ENCODE peak calls at places on chromosomes 6 and 20, in seven cellular contexts. L, F, N, I, U, K and J are unnamed samples. For H3K4me1, the result is how much of the 10 kb centered on the place peaks cover.

GRCh38 chr20:47428851-47429336 is 72.4 kb upstream of the ZMYND8 start:
- DNase-seq in L (no peak), F (no peak), K (no peak), N (no peak), I (no peak), U (no peak), J (no peak)

GRCh38 chr20:11912013-11912663 is 5.6 kb upstream of the BTBD3 start:
- DNase-seq in F (no peak), I (no peak), N (no peak), K (no peak), L (no peak), U (no peak), J (no peak)

GRCh38 chr6:87808005-87808757 is 106.1 kb upstream of the AKIRIN2 start:
- DNase-seq in F (no peak), U (no peak), K (no peak), L (no peak), N (no peak), I (no peak), J (peak)

GRCh38 chr20:1845701-1846100 is 49.5 kb upstream of the SIRPA start:
- DNase-seq in U (no peak), L (no peak), N (no peak), I (no peak), K (no peak), F (no peak), J (no peak)

GRCh38 chr6:22828179-22829062 is 259.1 kb downstream of the HDGFL1 start:
- DNase-seq in I (no peak), L (no peak), U (peak), K (peak), N (no peak), F (peak), J (peak)

GRCh38 chr6:4351506-4351852 is 216.1 kb upstream of the ECI2 start:
- DNase-seq in U (no peak), N (no peak), F (no peak), I (no peak), L (no peak), K (no peak), J (no peak)

GRCh38 chr6:52611833-52612232 is 35.0 kb upstream of the TRAM2 start:
- DNase-seq in I (no peak), U (no peak), N (no peak), F (no peak), K (no peak), L (no peak), J (no peak)

GRCh38 chr6:85285146-85285545 is 164.7 kb upstream of the NT5E start:
- DNase-seq in K (no peak), L (no peak), F (no peak), N (no peak), U (no peak), I (no peak), J (no peak)

GRCh38 chr6:152975204-152975915 is 7.5 kb downstream of the FBXO5 start:
- DNase-seq in K (no peak), F (no peak), N (no peak), L (no peak), U (no peak), I (no peak), J (no peak)

GRCh38 chr20:62522748-62523396 is 47.1 kb upstream of the GATA5 start:
- DNase-seq in U (no peak), K (no peak), L (no peak), N (no peak), F (no peak), I (no peak), J (no peak)

GRCh38 chr20:23048283-23049200 is 930 bp downstream of the THBD start:
- DNase-seq in N (peak), U (peak), K (peak), L (peak), F (peak), I (peak), J (peak)

GRCh38 chr6:144093236-144093635 is 2.1 kb downstream of the SF3B5 start:
- DNase-seq in N (no peak), I (no peak), F (no peak), K (no peak), L (no peak), U (no peak), J (no peak)

GRCh38 chr6:136739501-136739900 is 52.8 kb downstream of the MAP3K5 start:
- DNase-seq in K (no peak), U (no peak), N (no peak), F (no peak), I (no peak), L (no peak), J (no peak)

GRCh38 chr6:44539701-44540100 is 152.2 kb downstream of the CDC5L start:
- DNase-seq in N (no peak), U (no peak), K (no peak), I (no peak), L (no peak), F (no peak), J (peak)

DNA sequence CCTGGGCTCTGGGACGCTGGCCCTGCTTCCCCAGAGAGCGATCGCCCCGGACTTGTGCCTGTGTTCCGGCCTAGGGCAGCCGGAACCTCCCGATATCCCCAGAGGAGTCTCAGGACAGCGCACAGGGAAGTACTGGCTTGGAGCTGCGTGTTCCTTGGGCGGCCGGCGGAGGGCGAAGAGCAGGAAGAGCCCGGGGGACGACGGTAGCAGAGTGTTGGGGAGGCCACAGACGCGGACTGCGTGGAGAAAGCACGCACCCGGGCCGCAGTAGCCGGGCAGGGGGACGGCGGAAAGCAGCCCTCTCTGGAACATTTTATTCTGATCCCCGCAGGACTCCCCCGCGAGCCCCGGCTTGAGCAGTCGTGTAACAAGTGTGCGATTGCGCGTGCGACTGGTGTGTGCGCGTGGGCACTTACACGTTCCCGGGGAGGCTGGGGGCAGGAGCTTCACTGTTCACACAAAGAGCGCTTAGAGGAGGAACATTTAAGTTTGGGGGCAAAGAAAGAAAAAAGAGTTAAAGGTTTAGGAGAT is 36.1 kb downstream of the NCR2 start:
- DNase-seq in K (peak), L (peak), F (peak), U (peak), N (peak), I (peak), J (peak)
- TF ChIP-seq CTCF in K (no peak), L (peak), F (peak), U (no peak), N (no peak), I (peak), J (no peak)

GRCh38 chr20:37359331-37359730 is 13.4 kb downstream of the SRC start:
- DNase-seq in F (no peak), L (no peak), I (no peak), K (no peak), U (no peak), N (no peak), J (no peak)
- H3K27ac ChIP-seq in F (no peak), L (peak), I (peak), K (no peak), U (no peak), N (no peak), J (peak)

GRCh38 chr20:17648306-17648646 is 33.8 kb downstream of the RRBP1 start:
- DNase-seq in F (no peak), L (no peak), I (no peak), U (no peak), K (no peak), N (peak), J (no peak)
- H3K4me1 ChIP-seq in F (half or more), L (half or more), I (half or more), U (under half), K (under half), N (half or more), J (under half)

DNA sequence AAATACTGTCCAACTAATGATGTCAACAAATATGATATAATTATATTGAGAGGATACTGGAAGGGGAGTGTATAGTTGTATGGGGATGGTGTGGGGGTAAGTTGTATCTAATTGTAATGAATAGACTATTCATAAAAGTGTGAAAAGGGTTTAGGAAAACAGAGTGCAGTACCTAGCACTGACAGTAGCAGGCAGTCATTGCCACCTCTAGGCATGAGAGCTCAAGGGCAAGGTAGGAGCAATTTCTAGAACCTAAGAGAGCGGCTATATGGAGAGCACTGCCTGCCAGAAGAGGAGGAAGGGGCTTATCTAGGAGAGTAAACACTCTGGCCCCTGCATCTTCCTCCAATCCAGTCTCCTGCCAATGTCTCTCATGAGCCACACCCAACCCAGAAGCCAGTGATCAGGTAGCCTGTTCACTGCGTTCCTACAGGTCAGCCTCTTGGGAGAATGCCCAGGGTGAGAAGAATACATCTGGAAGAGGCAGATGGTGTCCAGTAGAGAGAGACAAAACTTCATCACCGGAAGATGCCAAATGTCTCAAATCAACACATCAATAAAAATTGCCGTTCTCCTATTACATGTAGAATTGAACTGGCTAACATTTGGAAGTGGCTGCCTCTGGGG is 200.0 kb downstream of the LY86 start:
- DNase-seq in U (no peak), I (no peak), K (no peak), N (no peak), F (no peak), L (peak), J (no peak)
- TF ChIP-seq CTCF in U (peak), I (peak), K (no peak), N (peak), F (peak), L (peak), J (peak)